ENCODE peak calls at places on chromosomes 2 and 18, in nine cellular contexts. One of them, this sample, is unnamed.

GRCh38 chr18:24176727-24177416 is 38.0 kb downstream of the CABYR start:
- DNase-seq in IMR-90: peak; percentile 56
- DNase-seq in GM23248: peak; percentile 66
- DNase-seq in hepatocyte: peak; percentile 75
- DNase-seq in HCT116: peak; percentile 35
- DNase-seq in astrocyte: no peak
- DNase-seq in mammary epithelial cell: peak; percentile 27
- DNase-seq in GM23338: peak; percentile 94
- DNase-seq in OCI-LY7: peak; percentile 68
- DNase-seq in this sample: peak; percentile 87

GRCh38 chr2:199806179-199806578 is 44.8 kb downstream of the FTCDNL1 start:
- DNase-seq in mammary epithelial cell: no peak
- DNase-seq in hepatocyte: no peak
- DNase-seq in HCT116: no peak
- DNase-seq in OCI-LY7: no peak
- DNase-seq in GM23248: no peak
- DNase-seq in GM23338: no peak
- DNase-seq in astrocyte: peak; percentile 6
- DNase-seq in IMR-90: peak; percentile 74
- DNase-seq in this sample: no peak

GRCh38 chr2:163681765-163682164 is 54.0 kb downstream of the FIGN start:
- DNase-seq in IMR-90: peak; percentile 17
- DNase-seq in GM23248: peak; percentile 61
- DNase-seq in astrocyte: peak; percentile 61
- DNase-seq in mammary epithelial cell: no peak
- DNase-seq in GM23338: no peak
- DNase-seq in OCI-LY7: no peak
- DNase-seq in HCT116: no peak
- DNase-seq in hepatocyte: no peak
- DNase-seq in this sample: no peak

GRCh38 chr2:197435598-197436435 is 989 bp upstream of the SF3B1 start:
- DNase-seq in GM23338: peak; percentile 15
- DNase-seq in hepatocyte: no peak
- DNase-seq in OCI-LY7: peak; percentile 27
- DNase-seq in GM23248: no peak
- DNase-seq in astrocyte: no peak
- DNase-seq in mammary epithelial cell: peak; percentile 5
- DNase-seq in HCT116: no peak
- DNase-seq in IMR-90: no peak
- DNase-seq in this sample: no peak

GRCh38 chr2:153478289-153479261 is at the start of gene RPRM:
- DNase-seq in IMR-90: peak; percentile 37
- DNase-seq in hepatocyte: peak; percentile 93
- DNase-seq in mammary epithelial cell: peak; percentile 43
- DNase-seq in astrocyte: peak; percentile 29
- DNase-seq in GM23338: peak; percentile 67
- DNase-seq in OCI-LY7: no peak
- DNase-seq in GM23248: peak; percentile 78
- DNase-seq in HCT116: peak; percentile 29
- DNase-seq in this sample: peak; percentile 51

GRCh38 chr2:135043345-135043744 is 3.9 kb downstream of the MAP3K19 start:
- DNase-seq in hepatocyte: no peak
- DNase-seq in GM23248: peak; percentile 14
- DNase-seq in IMR-90: no peak
- DNase-seq in HCT116: no peak
- DNase-seq in OCI-LY7: peak; percentile 19
- DNase-seq in GM23338: peak; percentile 17
- DNase-seq in astrocyte: no peak
- DNase-seq in mammary epithelial cell: no peak
- DNase-seq in this sample: peak; percentile 73

GRCh38 chr2:86218124-86218523 is 18.9 kb downstream of the MRPL35 start:
- DNase-seq in mammary epithelial cell: no peak
- DNase-seq in astrocyte: no peak
- DNase-seq in IMR-90: no peak
- DNase-seq in OCI-LY7: no peak
- DNase-seq in GM23248: no peak
- DNase-seq in GM23338: no peak
- DNase-seq in HCT116: no peak
- DNase-seq in hepatocyte: no peak
- DNase-seq in this sample: no peak

GRCh38 chr2:158936978-158937377 is 31.5 kb upstream of the TANC1 start:
- DNase-seq in OCI-LY7: no peak
- DNase-seq in GM23338: no peak
- DNase-seq in HCT116: no peak
- DNase-seq in hepatocyte: peak; percentile 42
- DNase-seq in IMR-90: peak; percentile 95
- DNase-seq in astrocyte: peak; percentile 85
- DNase-seq in mammary epithelial cell: peak; percentile 79
- DNase-seq in GM23248: peak; percentile 87
- DNase-seq in this sample: no peak

GRCh38 chr2:102618452-102619413 is 620 bp upstream of the SLC9A2 start:
- DNase-seq in hepatocyte: peak; percentile 39
- DNase-seq in IMR-90: no peak
- DNase-seq in GM23338: peak; percentile 63
- DNase-seq in astrocyte: peak; percentile 4
- DNase-seq in GM23248: peak; percentile 36
- DNase-seq in OCI-LY7: no peak
- DNase-seq in mammary epithelial cell: peak; percentile 39
- DNase-seq in HCT116: peak; percentile 18
- DNase-seq in this sample: no peak

GRCh38 chr18:79487198-79488165 is 91.8 kb downstream of the NFATC1 start:
- DNase-seq in mammary epithelial cell: no peak
- DNase-seq in OCI-LY7: no peak
- DNase-seq in astrocyte: no peak
- DNase-seq in GM23248: no peak
- DNase-seq in IMR-90: no peak
- DNase-seq in HCT116: no peak
- DNase-seq in hepatocyte: no peak
- DNase-seq in GM23338: no peak
- DNase-seq in this sample: no peak

GRCh38 chr18:23141022-23141999 is 6.0 kb downstream of the CABLES1 start:
- DNase-seq in hepatocyte: peak; percentile 88
- DNase-seq in IMR-90: no peak
- DNase-seq in astrocyte: no peak
- DNase-seq in GM23338: no peak
- DNase-seq in GM23248: peak; percentile 30
- DNase-seq in mammary epithelial cell: no peak
- DNase-seq in HCT116: no peak
- DNase-seq in OCI-LY7: no peak
- DNase-seq in this sample: no peak

GRCh38 chr2:33292981-33293586 is 183.4 kb upstream of the RASGRP3 start:
- DNase-seq in GM23338: peak; percentile 2
- DNase-seq in OCI-LY7: no peak
- DNase-seq in GM23248: no peak
- DNase-seq in hepatocyte: no peak
- DNase-seq in astrocyte: peak; percentile 61
- DNase-seq in IMR-90: no peak
- DNase-seq in HCT116: no peak
- DNase-seq in mammary epithelial cell: no peak
- DNase-seq in this sample: no peak

GRCh38 chr2:96869281-96869823 is 528 bp downstream of the SEMA4C start:
- DNase-seq in IMR-90: peak; percentile 74
- DNase-seq in HCT116: peak; percentile 19
- DNase-seq in hepatocyte: peak; percentile 90
- DNase-seq in astrocyte: peak; percentile 69
- DNase-seq in GM23248: peak; percentile 79
- DNase-seq in OCI-LY7: no peak
- DNase-seq in GM23338: peak; percentile 67
- DNase-seq in mammary epithelial cell: peak; percentile 44
- DNase-seq in this sample: no peak

GRCh38 chr2:165938237-165938636 is 15.3 kb downstream of the TTC21B start:
- DNase-seq in mammary epithelial cell: no peak
- DNase-seq in GM23338: no peak
- DNase-seq in OCI-LY7: no peak
- DNase-seq in astrocyte: no peak
- DNase-seq in IMR-90: no peak
- DNase-seq in GM23248: no peak
- DNase-seq in HCT116: no peak
- DNase-seq in hepatocyte: no peak
- DNase-seq in this sample: no peak

GRCh38 chr2:101854877-101855276 is 136.9 kb upstream of the IL1R2 start:
- DNase-seq in mammary epithelial cell: no peak
- DNase-seq in IMR-90: no peak
- DNase-seq in OCI-LY7: no peak
- DNase-seq in GM23248: peak; percentile 41
- DNase-seq in HCT116: no peak
- DNase-seq in hepatocyte: peak; percentile 82
- DNase-seq in GM23338: no peak
- DNase-seq in astrocyte: no peak
- DNase-seq in this sample: no peak

DNA sequence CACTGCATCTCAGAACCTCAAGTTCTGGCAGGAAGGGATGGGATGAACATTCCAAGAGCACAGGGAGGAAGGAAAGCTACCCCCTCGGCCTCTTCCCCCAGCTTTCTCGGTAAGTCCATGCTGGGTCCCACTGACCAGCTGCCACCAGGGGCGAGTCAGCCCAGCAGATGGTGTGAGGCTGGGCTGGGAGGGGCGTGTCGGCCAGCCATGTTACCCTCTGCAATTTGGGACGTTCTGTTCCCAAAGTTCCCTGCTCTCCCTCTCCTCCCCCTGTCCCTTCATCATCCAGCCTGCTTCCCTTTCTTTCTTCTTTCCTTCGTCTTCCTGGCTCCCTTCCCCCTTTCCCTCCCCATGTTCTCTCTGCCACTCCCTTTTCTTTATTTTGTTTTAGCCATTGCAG is 74.3 kb upstream of the TNP1 start:
- DNase-seq in GM23248: no peak
- DNase-seq in OCI-LY7: no peak
- DNase-seq in hepatocyte: no peak
- DNase-seq in HCT116: no peak
- DNase-seq in mammary epithelial cell: no peak
- DNase-seq in GM23338: no peak
- DNase-seq in IMR-90: no peak
- DNase-seq in astrocyte: no peak
- DNase-seq in this sample: no peak
- H2AFZ ChIP-seq in GM23248: no peak overlapping the region
- H2AFZ ChIP-seq in OCI-LY7: no peak overlapping the region
- H2AFZ ChIP-seq in hepatocyte: no peak overlapping the region
- H2AFZ ChIP-seq in HCT116: no peak overlapping the region
- H2AFZ ChIP-seq in mammary epithelial cell: no peak overlapping the region
- H2AFZ ChIP-seq in GM23338: peak overlapping the region; percentile 80
- H2AFZ ChIP-seq in IMR-90: no peak overlapping the region
- H2AFZ ChIP-seq in astrocyte: no peak overlapping the region
- H2AFZ ChIP-seq in this sample: no peak overlapping the region

GRCh38 chr2:229087229-229087628 is 183.9 kb downstream of the PID1 start:
- DNase-seq in IMR-90: no peak
- DNase-seq in mammary epithelial cell: no peak
- DNase-seq in GM23248: no peak
- DNase-seq in HCT116: no peak
- DNase-seq in OCI-LY7: no peak
- DNase-seq in GM23338: no peak
- DNase-seq in astrocyte: no peak
- DNase-seq in hepatocyte: no peak
- DNase-seq in this sample: no peak
- H3K4me1 ChIP-seq in IMR-90: no peaks in the 10 kb centered on the region
- H3K4me1 ChIP-seq in mammary epithelial cell: no peaks in the 10 kb centered on the region
- H3K4me1 ChIP-seq in GM23248: no peaks in the 10 kb centered on the region
- H3K4me1 ChIP-seq in HCT116: no peaks in the 10 kb centered on the region
- H3K4me1 ChIP-seq in OCI-LY7: no peaks in the 10 kb centered on the region
- H3K4me1 ChIP-seq in GM23338: peaks cover 8% of the 10 kb centered on the region
- H3K4me1 ChIP-seq in astrocyte: no peaks in the 10 kb centered on the region
- H3K4me1 ChIP-seq in hepatocyte: peaks cover 30% of the 10 kb centered on the region
- H3K4me1 ChIP-seq in this sample: peaks cover 6% of the 10 kb centered on the region

GRCh38 chr18:48184118-48184517 is 225.1 kb downstream of the ZBTB7C start:
- DNase-seq in GM23248: peak; percentile 77
- DNase-seq in mammary epithelial cell: no peak
- DNase-seq in astrocyte: no peak
- DNase-seq in HCT116: no peak
- DNase-seq in OCI-LY7: no peak
- DNase-seq in hepatocyte: no peak
- DNase-seq in IMR-90: no peak
- DNase-seq in GM23338: no peak
- DNase-seq in this sample: no peak

GRCh38 chr18:48186861-48187260 is 222.3 kb downstream of the ZBTB7C start:
- DNase-seq in OCI-LY7: no peak
- DNase-seq in HCT116: no peak
- DNase-seq in hepatocyte: no peak
- DNase-seq in astrocyte: no peak
- DNase-seq in GM23338: no peak
- DNase-seq in IMR-90: no peak
- DNase-seq in mammary epithelial cell: no peak
- DNase-seq in GM23248: no peak
- DNase-seq in this sample: no peak

GRCh38 chr18:48188609-48189008 is 220.6 kb downstream of the ZBTB7C start:
- DNase-seq in HCT116: no peak
- DNase-seq in hepatocyte: no peak
- DNase-seq in GM23248: no peak
- DNase-seq in astrocyte: no peak
- DNase-seq in mammary epithelial cell: no peak
- DNase-seq in OCI-LY7: no peak
- DNase-seq in GM23338: no peak
- DNase-seq in IMR-90: no peak
- DNase-seq in this sample: no peak

GRCh38 chr18:48183613-48184012 is 225.6 kb downstream of the ZBTB7C start:
- DNase-seq in hepatocyte: no peak
- DNase-seq in HCT116: no peak
- DNase-seq in IMR-90: no peak
- DNase-seq in GM23248: peak; percentile 48
- DNase-seq in GM23338: no peak
- DNase-seq in mammary epithelial cell: no peak
- DNase-seq in astrocyte: no peak
- DNase-seq in OCI-LY7: no peak
- DNase-seq in this sample: no peak

DNA sequence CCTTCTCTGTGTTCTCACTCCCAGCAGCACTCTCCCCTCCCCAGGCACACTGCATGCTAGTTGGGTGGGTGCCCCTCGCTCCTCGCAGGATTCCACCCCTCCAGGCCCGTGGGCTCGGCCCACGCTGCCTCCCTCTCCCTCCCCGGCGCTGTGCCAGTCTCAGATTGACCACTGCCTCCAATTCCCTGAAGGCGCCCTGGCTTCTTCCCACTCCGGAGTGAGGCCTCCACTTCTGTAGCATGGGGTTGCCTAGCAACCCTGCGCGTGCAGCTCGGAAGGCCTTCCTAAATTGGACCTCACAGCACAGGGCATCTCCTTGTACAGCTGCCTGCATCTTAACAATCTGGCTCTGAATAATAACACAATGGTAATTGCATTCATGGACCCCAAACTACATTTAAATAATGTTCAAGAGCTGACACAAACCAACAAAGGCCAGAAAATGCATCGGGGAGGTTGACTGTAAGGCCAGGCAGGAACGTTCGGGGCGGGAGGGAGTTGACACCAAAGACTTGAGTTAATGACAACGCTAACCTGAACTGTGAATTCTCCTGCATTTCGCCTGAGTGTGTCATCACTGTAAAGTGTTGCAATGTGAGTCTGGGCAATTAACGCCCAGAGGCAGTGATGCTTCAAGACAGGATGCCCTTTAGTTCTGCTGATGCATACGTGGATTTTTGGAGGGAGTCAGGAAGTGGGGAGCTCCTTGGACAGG is 222.9 kb downstream of the ZBTB7C start:
- DNase-seq in OCI-LY7: no peak
- DNase-seq in hepatocyte: peak; percentile 34
- DNase-seq in HCT116: no peak
- DNase-seq in GM23338: peak; percentile 36
- DNase-seq in astrocyte: no peak
- DNase-seq in GM23248: no peak
- DNase-seq in mammary epithelial cell: peak; percentile 81
- DNase-seq in IMR-90: no peak
- DNase-seq in this sample: no peak
- H2AFZ ChIP-seq in OCI-LY7: no peak overlapping the region
- H2AFZ ChIP-seq in hepatocyte: no peak overlapping the region
- H2AFZ ChIP-seq in HCT116: no peak overlapping the region
- H2AFZ ChIP-seq in GM23338: peak overlapping the region; percentile 43
- H2AFZ ChIP-seq in astrocyte: no peak overlapping the region
- H2AFZ ChIP-seq in GM23248: no peak overlapping the region
- H2AFZ ChIP-seq in mammary epithelial cell: peak overlapping the region; percentile 33
- H2AFZ ChIP-seq in IMR-90: peak overlapping the region; percentile 30
- H2AFZ ChIP-seq in this sample: no peak overlapping the region

GRCh38 chr2:173854840-173855239 is 110.3 kb downstream of the SP3 start:
- DNase-seq in GM23248: peak; percentile 80
- DNase-seq in mammary epithelial cell: peak; percentile 8
- DNase-seq in astrocyte: peak; percentile 56
- DNase-seq in hepatocyte: no peak
- DNase-seq in IMR-90: peak; percentile 58
- DNase-seq in GM23338: no peak
- DNase-seq in HCT116: no peak
- DNase-seq in OCI-LY7: no peak
- DNase-seq in this sample: no peak
- H3K4me1 ChIP-seq in GM23248: peaks cover 22% of the 10 kb centered on the region
- H3K4me1 ChIP-seq in mammary epithelial cell: no peaks in the 10 kb centered on the region
- H3K4me1 ChIP-seq in astrocyte: no peaks in the 10 kb centered on the region
- H3K4me1 ChIP-seq in hepatocyte: no peaks in the 10 kb centered on the region
- H3K4me1 ChIP-seq in IMR-90: peaks cover 2% of the 10 kb centered on the region
- H3K4me1 ChIP-seq in GM23338: no peaks in the 10 kb centered on the region
- H3K4me1 ChIP-seq in HCT116: peaks cover 5% of the 10 kb centered on the region
- H3K4me1 ChIP-seq in OCI-LY7: peaks cover 29% of the 10 kb centered on the region
- H3K4me1 ChIP-seq in this sample: peaks cover 6% of the 10 kb centered on the region